ENCODE peak calls at places on chromosome 14, in six cellular contexts. F is esophagus squamous epithelium, Y is mesendoderm, S is tibial nerve, N is lower lobe of right lung, H is adrenal gland. E is an unnamed sample.

GRCh38 chr14:26621807-26622560 is 24.2 kb upstream of the NOVA1 start:
- DNase-seq in F (no peak), Y (no peak), S (no peak), N (no peak), H (no peak), E (no peak)

GRCh38 chr14:73741876-73742519 is 27.8 kb upstream of the PNMA1 start:
- DNase-seq in F (no peak), Y (no peak), S (no peak), N (no peak), H (peak; percentile 24), E (no peak)

GRCh38 chr14:60651051-60651935 is 2.0 kb upstream of the SIX1 start:
- DNase-seq in F (no peak), Y (no peak), S (no peak), N (no peak), H (no peak), E (no peak)

GRCh38 chr14:50501642-50502041 is 30.7 kb downstream of the MAP4K5 start:
- DNase-seq in F (no peak), Y (no peak), S (no peak), N (no peak), H (no peak), E (no peak)

GRCh38 chr14:86057018-86057667 is 527.2 kb downstream of the FLRT2 start:
- DNase-seq in F (no peak), Y (peak; percentile 44), S (peak; percentile 16), N (no peak), H (no peak), E (no peak)

GRCh38 chr14:73726025-73726961 is 12.1 kb upstream of the PNMA1 start:
- DNase-seq in F (no peak), Y (no peak), S (no peak), N (no peak), H (no peak), E (no peak)

GRCh38 chr14:50038398-50039119 is 77.8 kb downstream of the VCPKMT start:
- DNase-seq in F (no peak), Y (peak; percentile 55), S (no peak), N (no peak), H (peak; percentile 25), E (no peak)

GRCh38 chr14:39320318-39320717 is 86.6 kb downstream of the MIA2 start:
- DNase-seq in F (no peak), Y (no peak), S (no peak), N (no peak), H (no peak), E (no peak)

GRCh38 chr14:34354556-34354955 is 107.5 kb downstream of the SPTSSA start:
- DNase-seq in F (no peak), Y (no peak), S (no peak), N (no peak), H (no peak), E (no peak)

GRCh38 chr14:37168721-37169120 is 3.7 kb downstream of the SLC25A21 start:
- DNase-seq in F (no peak), Y (no peak), S (no peak), N (no peak), H (peak; percentile 27), E (no peak)

GRCh38 chr14:60090864-60091519 is 731 bp upstream of the PCNX4 start:
- DNase-seq in F (peak; percentile 5), Y (peak; percentile 36), S (peak; percentile 21), N (peak; percentile 45), H (peak; percentile 76), E (peak; percentile 17)

GRCh38 chr14:71647086-71647784 is 285.0 kb upstream of the RGS6 start:
- DNase-seq in F (no peak), Y (peak; percentile 94), S (no peak), N (no peak), H (no peak), E (peak; percentile 39)

GRCh38 chr14:80519002-80519401 is 307.7 kb upstream of the DIO2 start:
- DNase-seq in F (no peak), Y (no peak), S (no peak), N (no peak), H (no peak), E (no peak)

GRCh38 chr14:70698288-70698687 is 56.6 kb downstream of the TTC9 start:
- DNase-seq in F (no peak), Y (peak; percentile 44), S (no peak), N (no peak), H (no peak), E (no peak)

GRCh38 chr14:91138511-91139359 is 24.9 kb downstream of the DGLUCY start:
- DNase-seq in F (no peak), Y (peak; percentile 79), S (no peak), N (no peak), H (no peak), E (no peak)

GRCh38 chr14:20489093-20489994 is 16.0 kb upstream of the RNASE10 start:
- DNase-seq in F (no peak), Y (no peak), S (no peak), N (no peak), H (no peak), E (no peak)

GRCh38 chr14:100015251-100015655 is 50.0 kb upstream of the EVL start:
- DNase-seq in F (no peak), Y (peak; percentile 47), S (no peak), N (no peak), H (no peak), E (no peak)

GRCh38 chr14:47278233-47278842 is 397.1 kb downstream of the MDGA2 start:
- DNase-seq in F (no peak), Y (peak; percentile 73), S (no peak), N (no peak), H (peak; percentile 57), E (no peak)

GRCh38 chr14:99273025-99273723 is 1.2 kb upstream of the BCL11B start:
- DNase-seq in F (no peak), Y (peak; percentile 93), S (no peak), N (no peak), H (peak; percentile 38), E (no peak)

GRCh38 chr14:71117839-71118743 is 210.8 kb downstream of the PCNX1 start:
- DNase-seq in F (no peak), Y (peak; percentile 83), S (no peak), N (no peak), H (no peak), E (no peak)

GRCh38 chr14:42855159-42855558 is 1248.5 kb downstream of the LRFN5 start:
- DNase-seq in F (no peak), Y (no peak), S (no peak), N (no peak), H (no peak), E (no peak)

GRCh38 chr14:102181187-102181586 is 41.5 kb downstream of the WDR20 start:
- DNase-seq in F (no peak), Y (no peak), S (no peak), N (no peak), H (no peak), E (no peak)

DNA sequence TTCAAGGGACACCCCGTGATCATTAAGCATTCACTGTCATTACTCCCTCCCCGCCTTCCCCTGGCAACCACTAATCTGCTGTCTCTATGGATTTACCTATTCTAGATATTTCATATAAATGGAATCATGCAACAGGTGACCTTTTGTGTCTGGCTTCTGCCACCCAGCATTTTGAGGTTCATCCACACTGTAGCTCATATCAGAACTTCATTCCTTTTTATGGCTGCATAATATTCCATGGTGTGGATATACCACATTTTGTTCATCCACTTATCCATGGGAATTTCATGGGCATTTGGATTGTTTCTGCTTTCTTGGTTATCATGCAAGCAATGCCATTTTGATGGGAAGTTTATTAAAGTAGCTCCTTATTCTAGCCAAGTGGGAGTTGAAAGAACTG is 184.2 kb upstream of the VASH1 start:
- DNase-seq in F (no peak), Y (no peak), S (no peak), N (no peak), H (no peak), E (no peak)
- H3K4me1 ChIP-seq in F (no peaks in the 10 kb centered on the region), Y (no peaks in the 10 kb centered on the region), S (peaks cover 4% of the 10 kb centered on the region), N (peaks cover 7% of the 10 kb centered on the region), H (no peaks in the 10 kb centered on the region), E (no peaks in the 10 kb centered on the region)

DNA sequence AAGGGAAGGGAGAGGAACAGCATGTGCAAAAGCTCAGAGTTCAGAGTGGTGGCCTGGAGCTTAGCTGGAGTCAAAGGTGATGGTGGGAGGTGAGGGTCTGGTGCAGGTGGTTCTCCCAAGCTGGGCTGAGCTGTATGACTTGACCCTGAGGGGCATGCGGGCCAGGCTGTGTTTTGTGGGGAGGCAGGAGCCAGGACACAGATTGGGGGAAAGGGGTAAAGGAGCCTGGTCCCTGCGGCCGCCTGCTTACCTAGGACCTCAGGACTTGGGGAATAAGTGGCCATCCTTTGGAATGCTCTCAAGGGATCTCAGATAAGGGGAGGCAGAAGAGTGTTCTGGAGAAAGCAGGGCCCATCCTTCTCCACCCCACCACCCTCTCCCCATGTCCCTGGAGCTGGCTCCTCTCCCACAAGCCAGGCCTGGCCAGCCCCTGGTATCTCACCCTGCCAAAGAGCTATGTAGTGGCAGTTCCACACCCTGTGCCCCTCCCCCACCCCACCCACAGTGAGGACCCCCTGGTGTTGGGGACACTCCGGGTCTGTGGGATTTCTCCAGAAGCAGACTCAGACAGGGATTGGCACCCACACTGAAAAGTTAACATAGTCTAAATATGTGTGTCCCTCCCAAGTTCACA is 19.9 kb upstream of the CEP170B start:
- DNase-seq in F (no peak), Y (no peak), S (no peak), N (no peak), H (no peak), E (no peak)
- H3K27me3 ChIP-seq in F (peaks cover 10% of the 10 kb centered on the region), Y (no peaks in the 10 kb centered on the region), S (peaks cover 67% of the 10 kb centered on the region), N (peaks cover 49% of the 10 kb centered on the region), H (peaks cover 48% of the 10 kb centered on the region), E (no peaks in the 10 kb centered on the region)

GRCh38 chr14:66000771-66001170 is 485.4 kb upstream of the CCDC196 start:
- DNase-seq in F (no peak), Y (no peak), S (no peak), N (no peak), H (no peak), E (no peak)

GRCh38 chr14:66005899-66006434 is 480.2 kb upstream of the CCDC196 start:
- DNase-seq in F (no peak), Y (peak; percentile 67), S (no peak), N (no peak), H (no peak), E (no peak)

GRCh38 chr14:66001356-66001755 is 484.8 kb upstream of the CCDC196 start:
- DNase-seq in F (no peak), Y (no peak), S (no peak), N (no peak), H (no peak), E (no peak)

GRCh38 chr14:65999865-66000264 is 486.3 kb upstream of the CCDC196 start:
- DNase-seq in F (no peak), Y (no peak), S (no peak), N (no peak), H (no peak), E (no peak)

DNA sequence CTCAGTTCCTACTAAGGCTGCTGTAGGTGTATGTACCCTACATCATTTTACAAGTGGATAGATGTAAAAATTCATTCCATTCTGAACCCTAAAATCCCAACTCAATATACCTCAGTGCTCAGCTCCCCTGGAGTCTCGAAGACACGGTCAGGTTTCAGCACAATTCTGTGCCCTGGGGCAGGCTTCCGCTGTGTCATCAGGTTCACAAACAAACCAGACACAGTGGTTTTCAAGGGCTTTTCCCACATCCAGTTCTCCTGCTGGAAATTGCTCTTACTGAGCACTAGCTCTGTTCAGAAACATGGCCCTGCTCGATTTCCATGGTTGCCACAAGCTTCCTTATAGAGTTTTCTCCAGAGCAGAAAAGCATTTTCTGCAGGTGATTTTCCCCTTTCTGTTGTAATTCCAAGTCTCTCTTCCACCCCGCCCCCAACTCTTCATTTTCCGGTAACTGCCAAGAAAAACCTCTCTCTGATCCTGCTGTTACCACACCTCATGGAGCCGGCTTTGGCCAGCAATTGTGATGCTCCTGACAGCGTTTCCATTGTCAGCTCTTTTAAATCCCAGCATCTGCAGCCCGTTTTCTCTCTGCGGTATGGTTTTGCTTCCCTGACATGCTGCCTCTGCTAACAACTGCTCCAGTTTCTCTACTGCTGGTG is 483.0 kb upstream of the CCDC196 start:
- DNase-seq in F (no peak), Y (no peak), S (no peak), N (no peak), H (no peak), E (no peak)
- H3K27ac ChIP-seq in F (no peak overlapping the region), Y (no peak overlapping the region), S (no peak overlapping the region), N (no peak overlapping the region), H (no peak overlapping the region), E (no peak overlapping the region)

GRCh38 chr14:68373124-68373646 is 419.7 kb downstream of the ZFP36L1 start:
- DNase-seq in F (no peak), Y (no peak), S (no peak), N (no peak), H (no peak), E (no peak)
- H3K4me1 ChIP-seq in F (no peaks in the 10 kb centered on the region), Y (peaks cover 5% of the 10 kb centered on the region), S (peaks cover 65% of the 10 kb centered on the region), N (peaks cover 42% of the 10 kb centered on the region), H (peaks cover 12% of the 10 kb centered on the region), E (no peaks in the 10 kb centered on the region)